ENCODE peak calls at places on chromosomes 4 and X, in ten cellular contexts. O is T-cell, T is colonic mucosa, M is right lobe of liver, V is fibroblast of the aortic adventitia, E is NCI-H1417, W is astrocyte of the spinal cord, X is EH, B is AG08396, H is glomerular endothelial cell. K is an unnamed sample.

GRCh38 chrX:120575379-120576114 is 14.8 kb upstream of the CUL4B start:
- DNase-seq in B (no peak), O (no peak), E (no peak), V (no peak), H (no peak), T (no peak), M (no peak), X (no peak), W (no peak), K (no peak)

GRCh38 chrX:12685541-12685940 is 105.7 kb upstream of the PRPS2 start:
- DNase-seq in B (peak; percentile 25), M (no peak), O (no peak), V (peak; percentile 6), W (no peak), E (no peak), T (no peak), H (no peak), X (peak; percentile 39), K (no peak)

GRCh38 chrX:8743126-8743732 is 11.3 kb upstream of the ANOS1 start:
- DNase-seq in H (peak; percentile 16), V (peak; percentile 9), X (peak; percentile 47), W (no peak), E (peak; percentile 43), T (peak; percentile 68), M (peak; percentile 63), O (peak; percentile 65), B (peak; percentile 52), K (peak; percentile 26)

GRCh38 chr4:26030260-26030667 is 116.2 kb downstream of the SMIM20 start:
- DNase-seq in M (no peak), E (no peak), X (no peak), T (no peak), O (no peak), W (no peak), B (no peak), H (no peak), V (no peak), K (no peak)

GRCh38 chrX:143437439-143437838 is 79.8 kb downstream of the SPANXN3 start:
- DNase-seq in W (peak; percentile 11), T (no peak), O (no peak), M (no peak), V (no peak), X (no peak), H (no peak), E (peak; percentile 7), B (no peak), K (peak; percentile 2)

GRCh38 chr4:39469429-39470077 is 10.7 kb downstream of the LIAS start:
- DNase-seq in X (peak; percentile 88), E (peak; percentile 29), V (peak; percentile 92), T (peak; percentile 46), B (peak; percentile 60), O (no peak), H (peak; percentile 81), W (peak; percentile 90), M (peak; percentile 31), K (peak; percentile 93)

GRCh38 chr4:128571747-128572146 is 237.8 kb upstream of the JADE1 start:
- DNase-seq in X (peak; percentile 98), M (no peak), O (no peak), V (peak; percentile 96), B (peak; percentile 66), W (peak; percentile 95), H (peak; percentile 94), T (no peak), E (no peak), K (peak; percentile 80)

GRCh38 chr4:151417164-151417571 is 8.2 kb downstream of the FHIP1A start:
- DNase-seq in H (no peak), V (peak; percentile 7), T (no peak), E (no peak), O (no peak), X (no peak), M (no peak), B (no peak), W (peak; percentile 15), K (peak; percentile 20)

GRCh38 chrX:2819345-2820130 is 9.2 kb upstream of the GYG2 start:
- DNase-seq in V (peak; percentile 71), X (peak; percentile 39), W (peak; percentile 15), M (no peak), T (peak; percentile 40), H (peak; percentile 27), E (no peak), O (no peak), B (peak; percentile 60), K (peak; percentile 11)